ENCODE peak calls at places on chromosomes 3 and 15, in six cellular contexts. J, X, S, N, F and Q are unnamed samples.

GRCh38 chr15:22799902-22800301 is 13.5 kb downstream of the NIPA1 start:
- DNase-seq in J (no peak), X (no peak), S (no peak), N (no peak), F (no peak), Q (no peak)

GRCh38 chr3:157586293-157586692 is 83.1 kb upstream of the VEPH1 start:
- DNase-seq in J (no peak), X (no peak), S (no peak), N (no peak), F (no peak), Q (no peak)

GRCh38 chr15:41513282-41514227 is at the start of gene LTK:
- DNase-seq in J (peak), X (no peak), S (no peak), N (no peak), F (no peak), Q (no peak)

GRCh38 chr3:195250473-195251251 is 20.3 kb downstream of the XXYLT1 start:
- DNase-seq in J (no peak), X (no peak), S (peak), N (peak), F (no peak), Q (peak)

GRCh38 chr15:26974120-26974780 is 3.3 kb downstream of the GABRG3 start:
- DNase-seq in J (no peak), X (peak), S (no peak), N (no peak), F (no peak), Q (no peak)

GRCh38 chr3:72698154-72698917 is 149.9 kb downstream of the SHQ1 start:
- DNase-seq in J (no peak), X (no peak), S (no peak), N (no peak), F (no peak), Q (no peak)

GRCh38 chr3:179726075-179726742 is 73.4 kb downstream of the USP13 start:
- DNase-seq in J (no peak), X (no peak), S (no peak), N (no peak), F (no peak), Q (no peak)

GRCh38 chr3:177358968-177359600 is 161.8 kb upstream of the TBL1XR1 start:
- DNase-seq in J (peak), X (no peak), S (peak), N (no peak), F (peak), Q (no peak)

GRCh38 chr3:28924744-28925360 is 356.0 kb upstream of the RBMS3 start:
- DNase-seq in J (no peak), X (no peak), S (no peak), N (no peak), F (no peak), Q (peak)

GRCh38 chr15:43552261-43552660 is 34.9 kb downstream of the MAP1A start:
- DNase-seq in J (no peak), X (no peak), S (no peak), N (no peak), F (no peak), Q (no peak)

GRCh38 chr15:67992834-67993233 is 61.3 kb upstream of the PIAS1 start:
- DNase-seq in J (no peak), X (no peak), S (no peak), N (no peak), F (no peak), Q (no peak)

GRCh38 chr15:39939487-39940452 is 5.9 kb downstream of the EIF2AK4 start:
- DNase-seq in J (no peak), X (no peak), S (no peak), N (no peak), F (no peak), Q (no peak)

GRCh38 chr3:154244644-154245043 is 79.6 kb downstream of the DHX36 start:
- DNase-seq in J (no peak), X (peak), S (no peak), N (no peak), F (no peak), Q (no peak)

GRCh38 chr15:47570044-47570443 is 147.3 kb upstream of the SEMA6D start:
- DNase-seq in J (no peak), X (no peak), S (no peak), N (no peak), F (no peak), Q (no peak)

GRCh38 chr3:166498439-166498838 is 661.2 kb upstream of the BCHE start:
- DNase-seq in J (no peak), X (no peak), S (no peak), N (no peak), F (no peak), Q (no peak)

GRCh38 chr3:43285644-43286043 is 696 bp upstream of the SNRK start:
- DNase-seq in J (no peak), X (no peak), S (peak), N (no peak), F (peak), Q (no peak)

GRCh38 chr3:48409291-48410201 is 20.3 kb downstream of the PLXNB1 start:
- DNase-seq in J (no peak), X (no peak), S (peak), N (no peak), F (peak), Q (no peak)

GRCh38 chr3:28840976-28841376 is 439.9 kb upstream of the RBMS3 start:
- DNase-seq in J (no peak), X (no peak), S (no peak), N (no peak), F (no peak), Q (no peak)

GRCh38 chr3:136283627-136284026 is 33.5 kb downstream of the PCCB start:
- DNase-seq in J (no peak), X (peak), S (no peak), N (no peak), F (no peak), Q (no peak)

GRCh38 chr15:47404877-47405276 is 312.4 kb upstream of the SEMA6D start:
- DNase-seq in J (no peak), X (no peak), S (no peak), N (no peak), F (no peak), Q (no peak)

GRCh38 chr15:74172751-74173544 is 562 bp upstream of the ISLR start:
- DNase-seq in J (no peak), X (peak), S (no peak), N (no peak), F (peak), Q (no peak)

DNA sequence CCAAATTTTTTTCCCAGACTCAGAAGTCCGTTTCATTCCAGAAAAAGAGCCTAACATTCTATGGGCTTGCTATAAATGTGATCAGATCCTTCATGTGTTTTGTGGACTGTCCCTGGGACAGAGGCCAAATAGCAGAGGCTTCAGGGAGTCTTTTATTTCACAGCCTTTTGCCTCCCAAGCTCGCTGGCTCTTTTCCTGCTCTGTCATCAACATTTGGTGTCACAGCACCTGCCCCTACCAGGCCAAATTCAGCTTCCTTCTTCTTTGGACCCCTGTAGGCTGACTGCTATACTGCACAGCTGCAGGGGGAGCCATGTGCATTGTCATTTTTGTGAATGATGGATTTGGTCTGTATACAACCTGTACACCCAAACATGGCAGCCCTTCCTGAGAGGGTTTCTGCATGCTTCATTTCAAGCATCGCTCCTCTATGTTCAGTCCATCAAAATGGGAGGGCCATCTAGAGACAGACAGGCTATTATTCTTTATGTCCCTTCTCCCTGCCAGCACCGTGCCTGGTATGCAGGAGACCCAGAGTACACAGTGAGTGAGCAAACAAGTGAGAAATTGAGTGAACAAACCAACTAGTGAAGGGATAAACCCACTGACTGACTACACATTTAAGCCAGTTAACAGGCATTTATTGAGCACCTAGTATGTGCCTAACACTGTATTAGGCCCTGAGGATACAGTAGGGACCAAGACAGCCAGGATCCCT is 17.9 kb upstream of the RPP14 start:
- DNase-seq in J (no peak), X (no peak), S (no peak), N (no peak), F (no peak), Q (no peak)
- TF ChIP-seq CTCF in J (peak), X (no peak), S (no peak), N (no peak), F (no peak), Q (peak)

DNA sequence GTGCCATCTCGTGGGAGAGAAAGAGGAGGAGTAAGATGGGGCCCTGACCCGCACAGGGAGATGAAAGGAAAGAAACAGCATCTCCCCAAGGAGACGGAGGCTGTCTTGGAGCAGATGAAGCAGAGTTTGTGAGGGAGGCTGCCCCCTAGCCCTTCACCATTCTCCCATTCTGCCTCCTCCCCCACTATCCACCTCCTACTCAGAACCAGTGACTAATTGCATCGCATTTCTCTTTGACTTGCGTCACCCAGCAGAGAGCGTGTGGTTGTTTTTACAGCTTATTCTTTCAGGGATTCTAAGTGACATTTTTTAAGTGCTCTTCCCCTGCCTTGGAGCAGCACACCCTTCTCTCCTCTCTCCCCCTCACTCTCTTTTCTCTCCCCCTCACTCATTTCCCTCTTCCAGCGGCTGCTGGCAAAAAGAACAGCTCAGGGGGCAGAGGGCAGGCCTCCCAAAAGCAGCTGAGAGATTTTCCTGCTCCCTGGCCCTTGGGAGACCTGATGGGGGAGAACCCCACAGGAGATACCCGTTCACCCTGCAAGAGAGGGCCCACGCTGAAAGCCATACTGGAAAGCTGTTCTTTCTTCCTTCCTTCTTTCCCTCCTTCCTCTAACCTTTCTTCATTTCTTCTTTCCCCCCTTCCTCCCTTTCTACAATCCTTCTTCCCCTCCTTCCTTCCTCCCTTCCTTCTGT is 91.8 kb downstream of the MRPL46 start:
- DNase-seq in J (no peak), X (peak), S (no peak), N (no peak), F (no peak), Q (peak)
- TF ChIP-seq CTCF in J (no peak), X (no peak), S (no peak), N (no peak), F (no peak), Q (no peak)

GRCh38 chr3:46878796-46879436 is 1.4 kb downstream of the PTH1R start:
- DNase-seq in J (no peak), X (no peak), S (no peak), N (no peak), F (no peak), Q (no peak)
- TF ChIP-seq CTCF in J (no peak), X (no peak), S (no peak), N (no peak), F (no peak), Q (no peak)

DNA sequence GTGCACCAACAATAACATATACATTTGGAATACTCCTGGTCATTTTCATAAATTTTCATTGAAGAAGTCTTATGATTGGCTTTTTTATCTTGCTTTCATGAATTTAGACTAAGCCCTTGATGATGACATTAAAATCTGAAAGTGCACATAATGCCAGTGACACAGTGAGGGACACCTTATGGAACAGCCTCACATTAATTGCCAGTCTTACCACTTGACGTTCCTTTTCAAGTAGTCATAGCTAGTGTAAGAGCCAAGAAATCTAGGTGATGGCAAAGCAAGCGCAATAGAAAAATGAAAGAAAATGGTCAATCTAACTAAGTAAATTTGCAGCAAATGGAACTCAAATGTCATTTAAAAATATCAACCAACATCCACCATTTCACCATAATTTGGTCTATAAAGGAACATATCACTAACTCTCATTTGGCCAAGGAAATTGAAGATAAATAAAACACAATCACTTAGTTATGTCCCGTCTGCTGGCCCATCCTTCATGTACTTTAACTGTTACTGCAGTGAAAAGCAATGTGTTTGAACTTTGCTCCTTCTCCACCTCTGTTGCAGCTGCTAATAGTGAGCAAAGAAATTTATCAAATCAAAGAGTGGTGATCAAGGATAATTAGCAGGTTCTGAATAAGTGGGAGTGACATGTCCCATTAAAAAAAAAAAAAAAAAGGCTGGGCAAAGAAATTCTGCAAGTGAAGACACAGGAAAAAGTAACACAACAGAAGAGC is 110.0 kb downstream of the TJP1 start:
- DNase-seq in J (no peak), X (no peak), S (no peak), N (no peak), F (no peak), Q (no peak)
- TF ChIP-seq CTCF in J (no peak), X (no peak), S (no peak), N (no peak), F (no peak), Q (no peak)

DNA sequence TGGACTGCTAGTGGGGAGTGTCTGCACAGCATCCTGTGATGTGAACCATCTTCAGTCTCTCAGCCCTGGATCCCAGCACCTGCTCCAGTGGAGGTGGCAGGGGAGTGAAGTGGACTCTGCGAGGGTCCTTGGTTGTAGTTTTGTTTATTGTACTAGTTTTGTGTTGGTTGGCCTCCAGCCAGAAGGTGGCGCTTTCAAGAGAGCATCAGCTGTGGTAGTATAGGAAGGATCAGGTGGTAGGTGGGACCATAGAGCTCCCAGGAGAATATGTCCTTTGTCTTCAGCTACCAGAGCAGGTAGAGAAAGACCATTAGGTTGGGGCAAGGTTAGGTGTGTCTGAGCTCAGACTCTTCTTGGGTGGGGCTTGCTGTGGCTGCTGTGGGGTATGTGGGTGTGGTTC is 20.9 kb downstream of the NEK11 start:
- DNase-seq in J (no peak), X (no peak), S (no peak), N (no peak), F (no peak), Q (no peak)
- TF ChIP-seq CTCF in J (no peak), X (no peak), S (no peak), N (no peak), F (no peak), Q (no peak)

GRCh38 chr3:61381745-61382392 is 130.6 kb upstream of the FHIT start:
- DNase-seq in J (no peak), X (peak), S (no peak), N (no peak), F (no peak), Q (peak)
- TF ChIP-seq CTCF in J (peak), X (peak), S (peak), N (peak), F (peak), Q (peak)

GRCh38 chr15:78949461-78949860 is 4.6 kb upstream of the CTSH start:
- DNase-seq in J (no peak), X (no peak), S (no peak), N (no peak), F (no peak), Q (no peak)

GRCh38 chr15:78950343-78950742 is 5.5 kb upstream of the CTSH start:
- DNase-seq in J (no peak), X (no peak), S (no peak), N (no peak), F (no peak), Q (no peak)

GRCh38 chr15:78947506-78947905 is 2.7 kb upstream of the CTSH start:
- DNase-seq in J (no peak), X (no peak), S (no peak), N (no peak), F (no peak), Q (no peak)

GRCh38 chr15:78951841-78952238 is 7.0 kb upstream of the CTSH start:
- DNase-seq in J (no peak), X (peak), S (peak), N (no peak), F (no peak), Q (peak)

DNA sequence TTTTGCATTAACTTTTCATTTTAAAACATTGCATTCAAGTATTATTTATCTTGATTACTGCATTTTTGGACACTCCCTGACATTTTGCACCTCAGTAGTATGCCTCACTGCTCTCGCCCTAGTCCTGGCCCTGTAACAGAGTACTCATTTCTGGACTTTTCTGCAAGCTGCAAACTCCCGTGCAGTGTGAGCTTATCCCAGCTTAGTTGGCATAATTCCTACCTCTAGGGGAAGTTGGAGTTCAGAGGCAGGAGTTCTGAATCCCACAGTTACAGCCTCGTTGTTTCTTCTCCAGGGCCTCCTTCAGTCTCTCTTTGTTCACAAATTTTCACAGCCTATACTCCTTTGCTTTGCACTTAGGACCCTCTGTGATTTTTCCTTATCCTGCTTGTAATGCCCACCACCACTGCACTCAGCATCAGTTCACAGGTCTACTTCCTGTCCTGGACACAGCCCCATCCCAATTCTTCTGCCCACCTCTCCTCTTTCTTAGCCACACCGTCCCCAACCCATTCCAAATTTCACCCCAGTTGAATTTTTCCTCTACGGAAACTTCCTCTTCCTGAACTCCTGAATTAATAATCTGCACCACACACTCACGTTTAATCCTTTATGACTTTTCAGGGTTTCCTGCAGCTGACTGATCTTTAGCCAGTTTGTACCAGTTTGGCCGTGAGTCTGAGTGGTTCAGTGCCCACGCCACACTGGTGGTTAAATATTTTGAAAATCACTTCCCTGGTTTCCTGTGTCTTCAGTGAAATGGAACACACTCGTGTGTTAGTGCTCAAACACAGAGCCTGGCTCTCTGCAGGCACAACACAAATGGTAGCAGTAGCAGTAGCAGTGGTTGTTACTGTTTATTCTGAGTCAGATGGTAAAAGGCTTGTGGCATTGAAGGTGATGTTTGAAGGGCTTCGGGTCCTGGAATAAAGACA is 6.3 kb upstream of the CTSH start:
- DNase-seq in J (no peak), X (peak), S (no peak), N (no peak), F (no peak), Q (peak)
- TF ChIP-seq CTCF in J (peak), X (peak), S (no peak), N (no peak), F (no peak), Q (peak)

GRCh38 chr15:31254431-31255175 is 72.0 kb upstream of the KLF13 start:
- DNase-seq in J (no peak), X (peak), S (no peak), N (no peak), F (peak), Q (peak)
- TF ChIP-seq CTCF in J (no peak), X (no peak), S (no peak), N (no peak), F (no peak), Q (no peak)

GRCh38 chr15:45276851-45277250 is 24.8 kb downstream of the SLC28A2 start:
- DNase-seq in J (no peak), X (peak), S (no peak), N (no peak), F (no peak), Q (peak)
- TF ChIP-seq CTCF in J (peak), X (peak), S (peak), N (peak), F (no peak), Q (peak)